ENCODE peak calls at places on chromosomes 16 and 17, in ten cellular contexts. E, J, R, C, B, D, A, Z, K and S are unnamed samples. For H3K4me1, the result is how much of the 10 kb centered on the place peaks cover.

GRCh38 chr17:37702605-37703004 is 42.3 kb downstream of the HNF1B start:
- DNase-seq in E (peak), J (no peak), R (peak), C (no peak), B (no peak), D (no peak), A (no peak), Z (peak), K (no peak), S (no peak)

GRCh38 chr17:57210224-57210553 is 46.1 kb upstream of the MSI2 start:
- DNase-seq in E (no peak), J (no peak), R (peak), C (no peak), B (no peak), D (no peak), A (no peak), Z (no peak), K (no peak), S (no peak)

GRCh38 chr17:16300554-16300953 is 52.7 kb downstream of the CENPV start:
- DNase-seq in E (no peak), J (no peak), R (no peak), C (no peak), B (no peak), D (no peak), A (no peak), Z (no peak), K (no peak), S (no peak)

GRCh38 chr17:83174859-83175550 is 95.6 kb downstream of the METRNL start:
- DNase-seq in E (peak), J (no peak), R (no peak), C (no peak), B (no peak), D (peak), A (no peak), Z (no peak), K (no peak), S (no peak)

GRCh38 chr16:62088731-62089410 is 52.6 kb upstream of the CDH8 start:
- DNase-seq in E (no peak), J (no peak), R (no peak), C (no peak), B (no peak), D (no peak), A (no peak), Z (no peak), K (no peak), S (no peak)

GRCh38 chr17:57541472-57542394 is 203.4 kb downstream of the CCDC182 start:
- DNase-seq in E (no peak), J (no peak), R (peak), C (peak), B (no peak), D (no peak), A (no peak), Z (peak), K (no peak), S (no peak)

GRCh38 chr17:78787444-78787843 is 5.4 kb upstream of the CYTH1 start:
- DNase-seq in E (no peak), J (no peak), R (no peak), C (no peak), B (no peak), D (no peak), A (peak), Z (peak), K (no peak), S (no peak)

GRCh38 chr16:84183911-84184310 is 2.9 kb downstream of the TAF1C start:
- DNase-seq in E (no peak), J (no peak), R (no peak), C (no peak), B (no peak), D (no peak), A (no peak), Z (peak), K (peak), S (no peak)

GRCh38 chr17:19346351-19347255 is 15.9 kb downstream of the B9D1 start:
- DNase-seq in E (peak), J (no peak), R (peak), C (peak), B (no peak), D (peak), A (peak), Z (peak), K (peak), S (no peak)

GRCh38 chr16:86104537-86105048 is 205.6 kb downstream of the IRF8 start:
- DNase-seq in E (no peak), J (no peak), R (no peak), C (no peak), B (no peak), D (no peak), A (no peak), Z (no peak), K (no peak), S (no peak)

GRCh38 chr17:76235883-76236282 is 4.4 kb downstream of the RNF157 start:
- DNase-seq in E (no peak), J (no peak), R (no peak), C (no peak), B (no peak), D (no peak), A (no peak), Z (no peak), K (no peak), S (no peak)

GRCh38 chr17:55641559-55642160 is 81.0 kb downstream of the TMEM100 start:
- DNase-seq in E (peak), J (peak), R (peak), C (peak), B (peak), D (peak), A (no peak), Z (peak), K (peak), S (peak)

GRCh38 chr16:51636913-51637743 is 486.1 kb upstream of the SALL1 start:
- DNase-seq in E (no peak), J (no peak), R (no peak), C (no peak), B (peak), D (peak), A (no peak), Z (no peak), K (no peak), S (no peak)

GRCh38 chr17:10177131-10177920 is 21.1 kb downstream of the GAS7 start:
- DNase-seq in E (no peak), J (no peak), R (no peak), C (no peak), B (peak), D (peak), A (no peak), Z (no peak), K (no peak), S (no peak)

GRCh38 chr17:78392295-78392694 is 13.8 kb downstream of the PGS1 start:
- DNase-seq in E (no peak), J (no peak), R (no peak), C (no peak), B (no peak), D (peak), A (no peak), Z (no peak), K (no peak), S (no peak)

GRCh38 chr16:51146256-51146924 is 4.7 kb downstream of the SALL1 start:
- DNase-seq in E (no peak), J (peak), R (no peak), C (no peak), B (peak), D (no peak), A (no peak), Z (no peak), K (no peak), S (no peak)

GRCh38 chr17:18328643-18329204 is 13.6 kb downstream of the SMCR8 start:
- DNase-seq in E (no peak), J (no peak), R (no peak), C (no peak), B (no peak), D (peak), A (no peak), Z (no peak), K (no peak), S (no peak)

GRCh38 chr17:61470530-61471136 is 18.4 kb downstream of the TBX4 start:
- DNase-seq in E (no peak), J (no peak), R (no peak), C (peak), B (no peak), D (peak), A (peak), Z (no peak), K (no peak), S (no peak)

GRCh38 chr17:17086585-17086984 is 44.3 kb downstream of the MPRIP start:
- DNase-seq in E (no peak), J (no peak), R (no peak), C (no peak), B (no peak), D (no peak), A (no peak), Z (no peak), K (no peak), S (no peak)

GRCh38 chr17:64741038-64741641 is 79.0 kb upstream of the SMURF2 start:
- DNase-seq in E (no peak), J (no peak), R (no peak), C (no peak), B (no peak), D (no peak), A (no peak), Z (no peak), K (peak), S (peak)

GRCh38 chr17:45672301-45672700 is 111.8 kb upstream of the CRHR1 start:
- DNase-seq in E (no peak), J (no peak), R (no peak), C (no peak), B (no peak), D (peak), A (no peak), Z (no peak), K (no peak), S (no peak)

GRCh38 chr17:76567634-76568432 is 17.8 kb downstream of the ST6GALNAC2 start:
- DNase-seq in E (no peak), J (no peak), R (no peak), C (no peak), B (no peak), D (peak), A (peak), Z (no peak), K (no peak), S (peak)

GRCh38 chr17:56939869-56940484 is 20.9 kb downstream of the COIL start:
- DNase-seq in E (no peak), J (peak), R (peak), C (no peak), B (peak), D (peak), A (no peak), Z (peak), K (peak), S (no peak)

GRCh38 chr17:74383140-74383539 is 15.8 kb downstream of the GPR142 start:
- DNase-seq in E (no peak), J (no peak), R (no peak), C (no peak), B (no peak), D (no peak), A (no peak), Z (no peak), K (no peak), S (no peak)

GRCh38 chr16:19532601-19533000 is 8.9 kb downstream of the CCP110 start:
- DNase-seq in E (no peak), J (no peak), R (no peak), C (no peak), B (no peak), D (no peak), A (no peak), Z (no peak), K (no peak), S (no peak)

GRCh38 chr17:49748791-49749190 is 15.1 kb downstream of the FAM117A start:
- DNase-seq in E (no peak), J (no peak), R (no peak), C (no peak), B (no peak), D (no peak), A (no peak), Z (no peak), K (no peak), S (no peak)

GRCh38 chr16:84121007-84121406 is 4.3 kb upstream of the MBTPS1 start:
- DNase-seq in E (no peak), J (no peak), R (no peak), C (no peak), B (no peak), D (no peak), A (no peak), Z (no peak), K (no peak), S (no peak)

GRCh38 chr17:10120749-10121148 is 77.7 kb downstream of the GAS7 start:
- DNase-seq in E (no peak), J (no peak), R (no peak), C (no peak), B (no peak), D (peak), A (no peak), Z (no peak), K (no peak), S (no peak)

GRCh38 chr16:20300312-20301097 is 26.8 kb downstream of the GP2 start:
- DNase-seq in E (peak), J (peak), R (peak), C (peak), B (peak), D (peak), A (no peak), Z (peak), K (peak), S (peak)

GRCh38 chr17:64008830-64009229 is 10.7 kb downstream of the PRR29 start:
- DNase-seq in E (peak), J (no peak), R (no peak), C (peak), B (no peak), D (peak), A (no peak), Z (no peak), K (peak), S (no peak)

GRCh38 chr17:18254888-18255649 is 3.5 kb downstream of the FLII start:
- DNase-seq in E (no peak), J (no peak), R (no peak), C (no peak), B (peak), D (no peak), A (no peak), Z (no peak), K (no peak), S (no peak)

GRCh38 chr17:73431401-73432205 is 119.8 kb upstream of the CDC42EP4 start:
- DNase-seq in E (no peak), J (no peak), R (no peak), C (no peak), B (no peak), D (no peak), A (peak), Z (no peak), K (no peak), S (no peak)

GRCh38 chr17:59746849-59747445 is 39.5 kb downstream of the VMP1 start:
- DNase-seq in E (no peak), J (peak), R (no peak), C (no peak), B (peak), D (no peak), A (no peak), Z (peak), K (peak), S (no peak)

GRCh38 chr16:73066927-73067670 is 19.2 kb upstream of the ZFHX3 start:
- DNase-seq in E (no peak), J (no peak), R (no peak), C (peak), B (peak), D (peak), A (peak), Z (no peak), K (peak), S (no peak)

GRCh38 chr16:73071131-73071940 is 23.4 kb upstream of the ZFHX3 start:
- DNase-seq in E (peak), J (peak), R (no peak), C (peak), B (peak), D (peak), A (peak), Z (no peak), K (peak), S (no peak)

GRCh38 chr16:73067671-73068545 is 20.0 kb upstream of the ZFHX3 start:
- DNase-seq in E (no peak), J (no peak), R (no peak), C (no peak), B (no peak), D (peak), A (no peak), Z (no peak), K (no peak), S (no peak)

GRCh38 chr16:73068546-73069401 is 20.8 kb upstream of the ZFHX3 start:
- DNase-seq in E (no peak), J (peak), R (no peak), C (peak), B (peak), D (peak), A (peak), Z (no peak), K (peak), S (peak)

DNA sequence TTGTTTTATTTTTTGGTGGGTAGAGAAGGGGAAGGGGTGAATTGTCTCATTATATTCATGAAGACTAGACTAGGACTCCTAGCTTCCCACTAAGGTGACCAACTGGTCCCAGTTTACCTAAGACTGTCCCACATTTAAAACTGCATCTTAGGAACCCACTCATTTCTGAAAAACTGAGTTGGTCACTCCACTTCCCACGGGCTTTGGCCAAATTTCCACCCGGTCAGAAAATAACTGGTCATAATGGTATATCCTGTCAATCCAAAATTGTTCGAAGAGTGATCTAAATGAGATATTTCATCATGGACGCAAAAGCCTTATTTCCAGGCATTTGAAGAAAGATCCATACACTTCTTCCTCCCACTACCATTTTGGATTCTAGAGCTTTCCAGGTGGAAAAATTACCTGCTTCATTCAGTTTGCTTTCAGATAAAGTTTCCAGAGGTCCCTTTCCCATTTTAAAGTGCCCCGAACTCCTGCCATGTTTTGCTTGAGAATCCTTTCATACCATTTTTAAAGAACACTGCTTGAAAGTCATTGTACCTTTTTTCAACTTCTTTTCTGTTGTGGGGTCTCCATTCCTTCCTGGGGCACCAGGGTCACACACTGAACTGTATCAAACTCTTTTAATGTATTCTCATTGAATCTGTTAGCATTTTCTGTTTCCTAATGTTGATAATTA is 21.8 kb upstream of the ZFHX3 start:
- DNase-seq in E (no peak), J (no peak), R (no peak), C (no peak), B (no peak), D (peak), A (no peak), Z (no peak), K (no peak), S (no peak)
- H3K4me1 ChIP-seq in E (under half), J (under half), R (under half), C (under half), B (under half), D (under half), A (under half), Z (under half), K (half or more), S (under half)

GRCh38 chr17:80902197-80903019 is 89.2 kb upstream of the CHMP6 start:
- DNase-seq in E (no peak), J (no peak), R (no peak), C (no peak), B (no peak), D (no peak), A (peak), Z (no peak), K (no peak), S (no peak)

GRCh38 chr17:80898706-80899105 is 92.9 kb upstream of the CHMP6 start:
- DNase-seq in E (no peak), J (no peak), R (no peak), C (no peak), B (peak), D (no peak), A (peak), Z (no peak), K (no peak), S (no peak)

GRCh38 chr17:80901319-80901718 is 90.3 kb upstream of the CHMP6 start:
- DNase-seq in E (no peak), J (no peak), R (no peak), C (no peak), B (no peak), D (no peak), A (no peak), Z (no peak), K (peak), S (no peak)

GRCh38 chr17:80903041-80903611 is 88.5 kb upstream of the CHMP6 start:
- DNase-seq in E (no peak), J (no peak), R (no peak), C (no peak), B (no peak), D (no peak), A (no peak), Z (no peak), K (no peak), S (no peak)

GRCh38 chr17:80899402-80900268 is 92.0 kb upstream of the CHMP6 start:
- DNase-seq in E (no peak), J (peak), R (peak), C (peak), B (peak), D (peak), A (peak), Z (peak), K (peak), S (peak)
- TF ChIP-seq CTCF in E (peak), J (peak), R (peak), C (peak), B (peak), D (peak), A (peak), Z (peak), K (peak), S (no peak)

GRCh38 chr16:88616320-88616719 is 22.1 kb upstream of the IL17C start:
- DNase-seq in E (peak), J (no peak), R (no peak), C (no peak), B (no peak), D (no peak), A (no peak), Z (no peak), K (no peak), S (peak)
- H3K27ac ChIP-seq in E (peak), J (peak), R (no peak), C (no peak), B (peak), D (no peak), A (no peak), Z (no peak), K (no peak), S (no peak)

DNA sequence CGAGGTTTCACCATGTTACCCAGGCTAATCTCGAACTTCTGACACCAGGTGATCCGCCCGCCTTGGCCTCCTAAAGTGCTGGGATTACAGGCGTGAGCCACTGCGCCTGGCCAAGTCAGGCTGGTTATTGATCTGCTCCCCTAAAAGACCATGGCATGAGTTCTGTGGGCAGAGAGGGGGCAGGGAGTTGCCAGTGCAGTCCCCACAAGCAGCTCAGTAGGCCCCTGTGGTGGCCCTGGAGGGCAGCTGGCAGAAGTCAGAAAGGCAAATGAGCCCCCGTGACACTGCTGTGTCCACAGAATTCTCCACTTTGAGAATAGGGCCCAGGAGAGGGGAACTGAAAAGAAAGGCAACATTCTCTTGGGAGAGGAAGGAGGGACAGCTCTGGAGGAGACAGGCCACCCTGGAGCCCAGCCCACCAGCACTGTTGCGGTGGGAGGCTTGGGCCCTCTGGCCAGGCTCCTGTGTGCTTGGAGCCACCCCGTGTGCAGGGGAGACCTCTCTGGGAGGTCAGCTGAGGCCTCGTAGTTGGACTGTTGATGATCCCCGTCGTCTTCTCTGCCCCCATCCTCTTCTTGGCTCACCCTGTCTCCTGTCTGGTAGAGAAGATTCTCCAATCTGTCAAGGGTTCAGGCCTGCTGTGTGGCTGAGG is 2.1 kb upstream of the AMDHD2 start:
- DNase-seq in E (no peak), J (no peak), R (no peak), C (no peak), B (no peak), D (no peak), A (peak), Z (no peak), K (no peak), S (no peak)
- H3K4me1 ChIP-seq in E (under half), J (under half), R (half or more), C (under half), B (under half), D (under half), A (half or more), Z (under half), K (under half), S (under half)

GRCh38 chr16:56593573-56594291 is 4.4 kb downstream of the MT3 start:
- DNase-seq in E (no peak), J (no peak), R (no peak), C (no peak), B (no peak), D (no peak), A (no peak), Z (no peak), K (no peak), S (no peak)

GRCh38 chr16:56594292-56594619 is 4.9 kb downstream of the MT3 start:
- DNase-seq in E (no peak), J (no peak), R (no peak), C (no peak), B (no peak), D (no peak), A (no peak), Z (no peak), K (no peak), S (no peak)

GRCh38 chr16:56588781-56589140 is 567 bp upstream of the MT3 start:
- DNase-seq in E (no peak), J (no peak), R (no peak), C (no peak), B (no peak), D (no peak), A (no peak), Z (no peak), K (no peak), S (no peak)

GRCh38 chr16:56591377-56592060 is 2.2 kb downstream of the MT3 start:
- DNase-seq in E (no peak), J (no peak), R (no peak), C (no peak), B (no peak), D (no peak), A (no peak), Z (no peak), K (no peak), S (no peak)

GRCh38 chr16:56589141-56590039 is at the start of gene MT3:
- DNase-seq in E (peak), J (peak), R (no peak), C (peak), B (peak), D (peak), A (no peak), Z (no peak), K (no peak), S (no peak)
- TF ChIP-seq CTCF in E (no peak), J (no peak), R (no peak), C (no peak), B (no peak), D (peak), A (no peak), Z (no peak), K (no peak), S (no peak)

GRCh38 chr16:66906916-66907836 is 11.5 kb downstream of the CDH16 start:
- DNase-seq in E (no peak), J (no peak), R (no peak), C (no peak), B (no peak), D (no peak), A (peak), Z (no peak), K (no peak), S (no peak)
- H3K27ac ChIP-seq in E (no peak), J (peak), R (no peak), C (no peak), B (no peak), D (no peak), A (peak), Z (no peak), K (no peak), S (peak)